ENCODE peak calls at places on chromosomes 11 and 22, in five cellular contexts. R is AG10803; S is CD8-positive, alpha-beta T cell; U is chondrocyte; C is coronary artery. M is an unnamed sample.

GRCh38 chr11:44708063-44708462 is 18.7 kb upstream of the TSPAN18 start:
- DNase-seq in R (peak), S (no peak), U (no peak), C (no peak), M (no peak)

GRCh38 chr11:74948546-74948897 is 369 bp downstream of the XRRA1 start:
- DNase-seq in R (peak), S (no peak), U (no peak), C (no peak), M (no peak)

GRCh38 chr11:59755701-59756495 is 722 bp downstream of the STX3 start:
- DNase-seq in R (peak), S (peak), U (no peak), C (peak), M (peak)

GRCh38 chr11:18394928-18395734 is 768 bp downstream of the LDHA start:
- DNase-seq in R (no peak), S (no peak), U (peak), C (peak), M (peak)

GRCh38 chr11:108584973-108585372 is 8.6 kb downstream of the EXPH5 start:
- DNase-seq in R (no peak), S (no peak), U (no peak), C (no peak), M (no peak)

GRCh38 chr11:128552783-128553661 is 34.3 kb downstream of the ETS1 start:
- DNase-seq in R (peak), S (no peak), U (no peak), C (no peak), M (peak)

GRCh38 chr22:42399315-42400271 is 32.6 kb downstream of the NFAM1 start:
- DNase-seq in R (no peak), S (no peak), U (no peak), C (no peak), M (no peak)

GRCh38 chr11:117876341-117877119 is at the start of gene FXYD6:
- DNase-seq in R (no peak), S (no peak), U (no peak), C (peak), M (peak)

GRCh38 chr11:134657631-134658030 is 245.6 kb upstream of the B3GAT1 start:
- DNase-seq in R (no peak), S (no peak), U (no peak), C (peak), M (no peak)

GRCh38 chr11:69663326-69663725 is 11.8 kb downstream of the LTO1 start:
- DNase-seq in R (no peak), S (no peak), U (peak), C (no peak), M (no peak)

GRCh38 chr22:20750461-20751184 is 23.3 kb upstream of the SERPIND1 start:
- DNase-seq in R (peak), S (no peak), U (no peak), C (no peak), M (no peak)

GRCh38 chr22:50563410-50564160 is 866 bp upstream of the SYCE3 start:
- DNase-seq in R (no peak), S (peak), U (no peak), C (no peak), M (no peak)

GRCh38 chr11:75311858-75312288 is 39.6 kb downstream of the ARRB1 start:
- DNase-seq in R (peak), S (no peak), U (no peak), C (peak), M (no peak)

GRCh38 chr11:6357222-6357621 is 33.1 kb upstream of the SMPD1 start:
- DNase-seq in R (peak), S (no peak), U (no peak), C (peak), M (no peak)

GRCh38 chr11:128465946-128466688 is 121.2 kb downstream of the ETS1 start:
- DNase-seq in R (no peak), S (peak), U (no peak), C (peak), M (no peak)

GRCh38 chr22:47282366-47282765 is 519.9 kb downstream of the TBC1D22A start:
- DNase-seq in R (no peak), S (no peak), U (peak), C (no peak), M (no peak)

GRCh38 chr11:132941024-132941646 is 591.2 kb downstream of the OPCML start:
- DNase-seq in R (peak), S (no peak), U (no peak), C (no peak), M (peak)

GRCh38 chr11:114250993-114251796 is 45.0 kb upstream of the NNMT start:
- DNase-seq in R (no peak), S (no peak), U (no peak), C (no peak), M (no peak)

GRCh38 chr11:84720706-84721402 is 906.3 kb downstream of the DLG2 start:
- DNase-seq in R (peak), S (no peak), U (peak), C (no peak), M (peak)

GRCh38 chr11:32280339-32280738 is 155.0 kb downstream of the WT1 start:
- DNase-seq in R (no peak), S (no peak), U (no peak), C (no peak), M (no peak)

DNA sequence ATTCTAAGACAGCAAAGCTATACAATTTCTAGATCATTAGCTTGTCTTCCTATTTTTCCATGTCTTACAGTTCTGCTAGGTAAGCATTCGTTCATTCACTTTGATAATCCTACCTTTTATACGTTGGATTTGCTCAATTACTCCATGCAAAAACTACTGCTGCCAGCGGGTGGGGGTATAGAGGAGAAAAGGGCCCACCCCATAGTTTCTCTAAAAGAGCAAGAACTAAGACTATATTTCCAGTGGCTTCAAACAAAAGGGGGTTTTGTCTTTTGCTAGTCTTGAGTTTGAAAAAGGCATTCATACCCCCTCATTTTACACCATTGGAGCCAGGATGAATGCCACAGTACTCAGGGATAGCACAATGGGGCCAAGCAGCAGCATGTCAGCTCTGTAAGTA is 155.7 kb downstream of the WT1 start:
- DNase-seq in R (no peak), S (no peak), U (no peak), C (no peak), M (no peak)
- TF ChIP-seq CTCF in R (no peak), S (no peak), U (peak), C (no peak), M (peak)

GRCh38 chr11:1774886-1775285 is 11.2 kb upstream of the CTSD start:
- DNase-seq in R (no peak), S (no peak), U (no peak), C (no peak), M (no peak)
- TF ChIP-seq CTCF in R (no peak), S (no peak), U (no peak), C (no peak), M (no peak)

GRCh38 chr11:105860105-105860504 is 161.9 kb downstream of the MSANTD4 start:
- DNase-seq in R (no peak), S (no peak), U (no peak), C (no peak), M (no peak)

GRCh38 chr11:105856954-105857353 is 165.1 kb downstream of the MSANTD4 start:
- DNase-seq in R (no peak), S (no peak), U (no peak), C (no peak), M (no peak)

GRCh38 chr11:105862736-105863367 is 159.2 kb downstream of the MSANTD4 start:
- DNase-seq in R (peak), S (no peak), U (no peak), C (no peak), M (no peak)

GRCh38 chr11:105861225-105861624 is 160.8 kb downstream of the MSANTD4 start:
- DNase-seq in R (no peak), S (no peak), U (no peak), C (no peak), M (no peak)
- TF ChIP-seq CTCF in R (no peak), S (no peak), U (peak), C (no peak), M (no peak)

GRCh38 chr11:124152770-124153407 is 30.3 kb upstream of the OR10D3 start:
- DNase-seq in R (no peak), S (no peak), U (no peak), C (no peak), M (no peak)
- TF ChIP-seq CTCF in R (no peak), S (no peak), U (no peak), C (no peak), M (peak)

DNA sequence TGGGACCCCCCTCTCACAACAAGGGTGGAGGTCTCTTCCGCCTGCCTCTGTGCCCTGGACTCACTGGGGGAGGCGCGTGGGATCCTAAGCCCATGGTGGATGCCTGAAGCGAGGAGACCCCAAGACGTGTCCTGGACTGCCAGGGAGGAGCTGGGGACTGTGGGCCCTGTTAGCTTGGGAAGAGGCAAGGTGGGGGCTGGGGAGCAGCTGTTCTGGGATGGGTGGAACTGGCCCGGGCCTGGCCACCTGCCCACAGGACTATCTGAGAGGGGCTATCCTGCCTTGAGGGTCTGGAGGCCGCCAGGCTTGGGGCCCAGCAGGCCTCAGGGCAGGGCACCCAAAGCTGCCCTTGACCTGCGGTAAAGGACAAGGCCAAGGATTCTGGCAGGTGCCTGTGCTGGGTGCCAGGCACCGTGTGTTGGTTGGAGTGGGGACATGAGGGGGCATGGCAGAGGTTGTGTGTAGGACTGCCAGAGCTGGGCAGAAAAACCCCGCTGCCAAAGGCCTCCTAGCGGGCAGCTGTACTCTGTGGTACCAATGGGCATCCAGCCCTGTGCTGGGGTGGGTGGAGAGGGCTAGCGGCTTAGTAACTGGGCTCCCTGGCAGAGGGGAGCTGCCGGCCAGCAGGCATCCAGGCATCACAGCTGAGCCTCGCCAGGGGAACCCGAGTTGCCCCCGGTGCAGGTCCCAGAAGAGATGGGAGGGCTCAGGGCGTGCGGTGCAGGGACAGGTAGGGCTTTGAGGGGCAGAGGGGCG is 670 bp downstream of the LSP1 start:
- DNase-seq in R (no peak), S (no peak), U (no peak), C (no peak), M (no peak)
- TF ChIP-seq CTCF in R (no peak), S (no peak), U (no peak), C (no peak), M (no peak)

DNA sequence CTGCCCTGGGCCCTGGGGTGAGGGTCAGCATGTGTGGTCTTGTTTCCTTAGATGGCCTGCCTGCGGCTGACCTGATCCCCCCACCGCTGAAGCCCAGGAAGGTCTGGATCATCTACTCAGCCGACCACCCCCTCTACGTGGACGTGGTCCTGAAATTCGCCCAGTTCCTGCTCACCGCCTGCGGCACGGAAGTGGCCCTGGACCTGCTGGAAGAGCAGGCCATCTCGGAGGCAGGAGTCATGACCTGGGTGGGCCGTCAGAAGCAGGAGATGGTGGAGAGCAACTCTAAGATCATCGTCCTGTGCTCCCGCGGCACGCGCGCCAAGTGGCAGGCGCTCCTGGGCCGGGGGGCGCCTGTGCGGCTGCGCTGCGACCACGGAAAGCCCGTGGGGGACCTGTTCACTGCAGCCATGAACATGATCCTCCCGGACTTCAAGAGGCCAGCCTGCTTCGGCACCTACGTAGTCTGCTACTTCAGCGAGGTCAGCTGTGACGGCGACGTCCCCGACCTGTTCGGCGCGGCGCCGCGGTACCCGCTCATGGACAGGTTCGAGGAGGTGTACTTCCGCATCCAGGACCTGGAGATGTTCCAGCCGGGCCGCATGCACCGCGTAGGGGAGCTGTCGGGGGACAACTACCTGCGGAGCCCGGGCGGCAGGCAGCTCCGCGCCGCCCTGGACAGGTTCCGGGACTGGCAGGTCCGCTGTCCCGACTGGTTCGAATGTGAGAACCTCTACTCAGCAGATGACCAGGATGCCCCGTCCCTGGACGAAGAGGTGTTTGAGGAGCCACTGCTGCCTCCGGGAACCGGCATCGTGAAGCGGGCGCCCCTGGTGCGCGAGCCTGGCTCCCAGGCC is 12.7 kb downstream of the TMEM121B start:
- DNase-seq in R (no peak), S (no peak), U (peak), C (no peak), M (no peak)
- TF ChIP-seq CTCF in R (no peak), S (no peak), U (no peak), C (no peak), M (no peak)

GRCh38 chr11:28529540-28530410 is 421.6 kb downstream of the METTL15 start:
- DNase-seq in R (peak), S (no peak), U (no peak), C (no peak), M (no peak)
- TF ChIP-seq CTCF in R (peak), S (no peak), U (peak), C (no peak), M (peak)

GRCh38 chr11:68009391-68010000 is 631 bp upstream of the ALDH3B1 start:
- DNase-seq in R (peak), S (no peak), U (no peak), C (no peak), M (no peak)
- TF ChIP-seq CTCF in R (peak), S (no peak), U (peak), C (no peak), M (no peak)

GRCh38 chr11:11988862-11989261 is 19.6 kb downstream of the DKK3 start:
- DNase-seq in R (no peak), S (no peak), U (no peak), C (no peak), M (no peak)
- TF ChIP-seq CTCF in R (peak), S (no peak), U (peak), C (no peak), M (peak)